ENCODE peak calls at places on chromosomes 4 and X, in four cellular contexts. Y is adrenal gland, P is dorsolateral prefrontal cortex, L is pancreas. I is an unnamed sample.

GRCh38 chr4:85964298-85964697 is 395.6 kb downstream of the MAPK10 start:
- DNase-seq in P (no peak), L (no peak), Y (no peak), I (no peak)

GRCh38 chrX:63754141-63754859 is 30.7 kb downstream of the ARHGEF9 start:
- DNase-seq in L (peak; percentile 22), Y (no peak), P (peak; percentile 5), I (peak; percentile 44)

GRCh38 chr4:72933029-72933428 is 136.5 kb downstream of the COX18 start:
- DNase-seq in Y (no peak), P (no peak), L (no peak), I (no peak)

GRCh38 chr4:176090115-176090514 is 24.5 kb downstream of the WDR17 start:
- DNase-seq in Y (peak; percentile 7), L (no peak), P (no peak), I (peak; percentile 13)

GRCh38 chr4:147581601-147582350 is 35.4 kb upstream of the TMEM184C start:
- DNase-seq in L (no peak), Y (no peak), P (no peak), I (no peak)

GRCh38 chr4:75542824-75543223 is 13.0 kb upstream of the ODAPH start:
- DNase-seq in Y (no peak), P (no peak), L (no peak), I (no peak)

GRCh38 chr4:139764686-139765085 is 99.1 kb downstream of the MGST2 start:
- DNase-seq in P (no peak), L (no peak), Y (no peak), I (no peak)

GRCh38 chr4:29708473-29708872 is 1011.7 kb upstream of the PCDH7 start:
- DNase-seq in P (no peak), L (no peak), Y (no peak), I (no peak)

GRCh38 chr4:40492747-40493146 is 136.9 kb downstream of the RBM47 start:
- DNase-seq in Y (no peak), L (no peak), P (no peak), I (no peak)

DNA sequence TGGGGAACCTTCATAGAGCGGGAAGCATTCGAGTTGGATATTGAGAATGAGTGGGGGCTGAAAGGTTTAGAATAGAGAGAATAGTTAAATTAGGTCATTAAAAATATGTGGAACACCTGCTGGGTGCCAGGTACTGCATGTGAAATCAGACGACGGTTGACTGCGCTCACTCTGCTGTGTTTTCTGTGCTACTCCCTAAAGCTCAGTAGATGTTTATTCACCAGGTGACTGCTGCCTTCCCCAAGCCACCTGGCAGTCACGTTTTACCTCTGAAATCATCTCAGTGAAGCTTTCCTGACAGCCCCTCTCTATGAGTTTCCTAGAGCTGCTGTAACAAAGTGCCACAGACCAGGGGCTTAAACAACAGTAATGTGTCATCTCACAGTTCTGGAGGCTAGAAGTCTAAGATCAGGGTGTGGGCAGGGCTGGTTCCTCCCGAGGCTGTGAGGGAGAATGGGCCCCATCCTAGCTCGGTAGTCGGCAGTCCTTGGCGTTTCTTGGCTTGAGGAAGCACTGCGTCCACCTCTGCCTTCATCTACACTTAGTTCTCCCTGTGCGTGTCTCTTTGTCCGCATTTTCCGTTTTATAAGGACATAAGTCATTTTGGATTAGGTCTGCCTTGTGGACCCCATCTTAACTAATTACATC is 25.3 kb downstream of the ADD1 start:
- DNase-seq in L (no peak), Y (no peak), P (no peak), I (no peak)
- H3K4me3 ChIP-seq in L (no peak overlapping the region), Y (no peak overlapping the region), P (peak overlapping the region; percentile 70), I (no peak overlapping the region)

GRCh38 chrX:68498044-68498507 is 775 bp upstream of the YIPF6 start:
- DNase-seq in L (no peak), Y (no peak), P (no peak), I (no peak)

GRCh38 chrX:68503830-68504229 is 5.0 kb downstream of the YIPF6 start:
- DNase-seq in L (no peak), Y (no peak), P (no peak), I (no peak)

GRCh38 chrX:68504237-68504636 is 5.4 kb downstream of the YIPF6 start:
- DNase-seq in L (no peak), P (no peak), Y (no peak), I (peak; percentile 28)

GRCh38 chrX:68500105-68500504 is 1.3 kb downstream of the YIPF6 start:
- DNase-seq in L (no peak), P (no peak), Y (no peak), I (no peak)

DNA sequence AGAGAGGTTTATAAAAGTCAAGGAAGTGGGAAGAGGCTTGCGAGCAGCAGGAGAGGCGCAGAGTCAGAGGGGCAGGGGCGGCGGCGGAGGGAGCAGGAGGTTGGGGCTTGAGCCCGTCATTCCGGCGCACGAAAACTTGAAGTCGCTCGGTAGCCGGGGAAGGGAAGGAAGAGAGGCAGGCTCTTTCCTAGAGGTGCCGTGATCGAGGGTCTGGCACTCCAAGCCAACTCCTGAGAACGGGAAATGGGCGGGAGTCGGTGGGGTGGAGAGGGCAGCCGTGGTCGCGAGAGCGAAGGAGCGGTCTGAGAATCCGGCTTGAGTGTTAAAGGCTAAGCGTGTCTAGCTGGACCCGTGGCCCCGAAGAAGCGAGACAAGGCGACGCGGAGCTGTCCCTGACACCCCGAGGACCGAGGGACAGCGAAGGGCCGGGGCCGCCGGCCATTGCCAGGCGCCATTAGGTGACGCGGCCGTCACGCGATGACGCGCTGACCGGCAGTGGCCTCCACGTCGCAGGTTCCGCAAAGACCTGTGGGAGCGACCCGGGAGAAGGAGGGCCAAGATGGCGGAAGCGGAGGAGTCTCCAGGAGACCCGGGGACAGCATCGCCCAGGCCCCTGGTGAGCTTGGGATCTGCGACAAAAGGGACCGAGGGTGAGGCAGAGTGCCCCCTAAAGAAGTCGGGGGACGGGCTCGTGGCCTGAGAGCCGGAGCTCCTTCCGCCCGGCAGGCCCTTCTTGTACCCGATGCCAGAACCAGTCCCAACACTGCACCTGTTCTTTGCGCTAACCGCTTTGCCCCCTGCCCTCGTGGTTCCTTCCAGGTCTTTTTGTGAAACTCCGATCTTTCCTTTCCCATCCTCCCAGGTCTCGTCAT is at the start of gene YIPF6:
- DNase-seq in P (peak; percentile 76), Y (peak; percentile 83), L (peak; percentile 79), I (peak; percentile 81)
- TF ChIP-seq CTCF in P (no peak), Y (no peak), L (no peak), I (no peak)

GRCh38 chr4:88382621-88383020 is 4.0 kb downstream of the HERC6 start:
- DNase-seq in Y (no peak), L (no peak), P (no peak), I (peak; percentile 72)

GRCh38 chr4:88378691-88379559 is at the start of gene HERC6:
- DNase-seq in P (peak; percentile 69), L (peak; percentile 73), Y (peak; percentile 84), I (peak; percentile 95)
- H3K4me3 ChIP-seq in P (peak within 1 kb of the TSS; percentile 91), L (peak within 1 kb of the TSS; percentile 55), Y (peak within 1 kb of the TSS; percentile 69), I (peak within 1 kb of the TSS; percentile 69)

GRCh38 chr4:3465698-3466671 is 2.9 kb downstream of the DOK7 start:
- DNase-seq in L (peak; percentile 35), Y (no peak), P (no peak), I (no peak)
- TF ChIP-seq CTCF in L (no peak), Y (no peak), P (no peak), I (no peak)

GRCh38 chr4:185805262-185805802 is 6.7 kb downstream of the SORBS2 start:
- DNase-seq in Y (no peak), P (no peak), L (no peak), I (no peak)
- H3K4me3 ChIP-seq in Y (no peak overlapping the region), P (no peak overlapping the region), L (no peak overlapping the region), I (no peak overlapping the region)

GRCh38 chr4:55385201-55385649 is 10.5 kb upstream of the TMEM165 start:
- DNase-seq in L (no peak), P (no peak), Y (no peak), I (no peak)
- TF ChIP-seq CTCF in L (no peak), P (no peak), Y (no peak), I (no peak)

DNA sequence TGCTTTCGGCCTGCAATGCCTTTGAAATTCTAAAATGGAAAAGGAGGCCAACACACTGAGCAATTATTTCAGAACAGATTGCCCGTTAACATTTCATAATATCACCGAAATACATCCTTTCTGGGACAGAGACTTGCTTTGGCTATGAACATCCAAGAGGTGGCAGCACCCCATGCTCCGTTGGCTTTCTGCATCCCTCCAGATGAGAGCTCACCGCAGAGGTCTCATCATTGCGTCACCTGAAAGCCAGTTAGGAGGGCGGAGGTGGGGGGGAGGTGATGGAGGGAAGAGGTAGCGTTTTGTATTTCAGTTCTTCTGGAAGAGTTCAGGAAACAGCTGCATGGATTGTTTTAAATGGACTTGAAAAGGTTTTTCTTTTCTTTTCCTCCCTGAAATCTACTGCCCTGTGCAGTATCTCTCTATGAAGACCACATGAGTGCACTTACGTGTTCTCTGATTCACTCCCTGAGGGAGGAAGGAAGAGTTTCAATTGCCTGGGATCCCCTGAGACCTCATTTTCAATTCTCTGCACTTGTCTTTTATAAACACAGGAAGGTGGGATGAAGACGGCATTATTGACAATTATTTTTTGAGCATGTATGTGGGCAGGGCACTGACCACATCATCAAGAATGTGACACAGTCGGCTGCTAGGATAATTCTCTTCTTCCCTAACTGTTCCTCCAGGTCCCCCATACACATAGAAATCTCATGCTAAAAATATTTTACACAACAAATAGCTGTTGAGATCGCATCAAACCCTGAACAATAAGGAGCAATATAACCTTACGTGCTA is 166.9 kb upstream of the PGRMC2 start:
- DNase-seq in L (peak; percentile 68), P (peak; percentile 79), Y (peak; percentile 89), I (peak; percentile 88)
- H3K4me3 ChIP-seq in L (no peak overlapping the region), P (no peak overlapping the region), Y (no peak overlapping the region), I (no peak overlapping the region)

GRCh38 chr4:120771907-120772306 is 150.6 kb downstream of the PRDM5 start:
- DNase-seq in P (no peak), Y (no peak), L (no peak), I (no peak)
- TF ChIP-seq CTCF in P (no peak), Y (no peak), L (no peak), I (peak; percentile 26)

GRCh38 chr4:54727346-54727745 is 69.6 kb downstream of the KIT start:
- DNase-seq in L (no peak), Y (no peak), P (no peak), I (peak; percentile 52)
- H3K4me3 ChIP-seq in L (no peak overlapping the region), Y (no peak overlapping the region), P (no peak overlapping the region), I (no peak overlapping the region)

DNA sequence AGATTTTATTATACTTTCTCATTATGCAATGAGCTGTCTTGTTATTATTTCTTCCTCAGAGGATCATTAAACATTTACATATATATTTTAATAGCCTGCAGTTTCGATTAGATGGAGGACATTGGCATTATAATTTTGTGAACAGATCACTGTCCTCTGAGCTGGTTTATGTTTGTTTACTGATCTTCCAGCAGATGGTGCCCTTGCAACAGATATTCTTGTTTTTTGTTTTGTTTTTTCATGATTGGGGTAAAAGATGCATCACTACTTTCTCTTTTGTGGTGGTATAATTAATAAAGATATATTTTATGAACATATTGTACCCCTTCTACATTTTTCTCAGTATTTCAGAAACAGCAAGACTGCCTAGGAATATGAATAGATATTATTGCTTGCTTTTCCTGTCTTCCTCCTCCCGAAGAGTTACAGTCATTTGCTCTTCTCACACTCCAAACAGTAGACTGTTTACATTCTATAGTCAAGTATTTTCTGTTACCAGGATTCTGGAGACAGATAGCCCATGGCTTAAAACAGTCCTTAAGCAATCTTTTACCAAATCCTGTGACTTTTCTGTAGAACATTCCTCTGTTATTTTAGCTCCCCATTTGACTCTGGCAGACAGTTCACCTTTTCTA is 905.2 kb downstream of the TRAM1L1 start:
- DNase-seq in Y (no peak), P (no peak), L (no peak), I (peak; percentile 23)
- TF ChIP-seq CTCF in Y (no peak), P (peak; percentile 53), L (peak; percentile 10), I (peak; percentile 33)

I was measured in GM12865.